ENCODE peak calls at places on chromosomes 11 and 22, in five cellular contexts. X is HT1080; M is NCI-H460; Q is AG09309; D is naive thymus-derived CD8-positive, alpha-beta T cell. J is an unnamed sample.

GRCh38 chr22:37193629-37194191 is 5.7 kb upstream of the C1QTNF6 start:
- DNase-seq in M (peak; percentile 42), Q (no peak), D (peak; percentile 48), X (peak; percentile 78), J (no peak)

GRCh38 chr11:73963861-73964260 is 13.0 kb downstream of the DNAJB13 start:
- DNase-seq in Q (no peak), M (no peak), X (no peak), D (no peak), J (no peak)

GRCh38 chr11:119093951-119094815 is 7.5 kb downstream of the DPAGT1 start:
- DNase-seq in D (peak; percentile 30), M (no peak), X (peak; percentile 29), Q (no peak), J (no peak)

GRCh38 chr11:46237248-46238077 is 40.0 kb upstream of the CREB3L1 start:
- DNase-seq in Q (peak; percentile 52), M (peak; percentile 79), X (peak; percentile 96), D (no peak), J (peak; percentile 53)

GRCh38 chr22:46103181-46103580 is 47.1 kb upstream of the PPARA start:
- DNase-seq in Q (no peak), X (no peak), D (no peak), M (no peak), J (no peak)

GRCh38 chr11:110088535-110089344 is 4.5 kb upstream of the ZC3H12C start:
- DNase-seq in M (no peak), Q (no peak), D (no peak), X (no peak), J (no peak)

GRCh38 chr11:110196241-110196754 is 100.1 kb downstream of the RDX start:
- DNase-seq in D (no peak), Q (no peak), M (peak; percentile 40), X (peak; percentile 94), J (no peak)

GRCh38 chr22:22941831-22942510 is 54.4 kb downstream of the IGLL5 start:
- DNase-seq in Q (no peak), X (no peak), D (no peak), M (no peak), J (peak; percentile 76)

GRCh38 chr11:6259638-6260019 is at the start of gene CCKBR:
- DNase-seq in M (no peak), D (peak; percentile 13), X (no peak), Q (no peak), J (no peak)

GRCh38 chr22:45804986-45805325 is 133.3 kb downstream of the ATXN10 start:
- DNase-seq in D (no peak), M (peak; percentile 27), X (peak; percentile 98), Q (peak; percentile 99), J (no peak)

GRCh38 chr11:31680770-31681169 is 130.4 kb downstream of the PAX6 start:
- DNase-seq in Q (no peak), X (no peak), M (no peak), D (no peak), J (no peak)

GRCh38 chr11:747176-748006 is at the start of gene TALDO1:
- DNase-seq in M (peak; percentile 82), Q (peak; percentile 10), D (peak; percentile 74), X (peak; percentile 84), J (peak; percentile 76)

GRCh38 chr11:33863418-33864172 is 28.3 kb downstream of the LMO2 start:
- DNase-seq in Q (no peak), M (no peak), D (no peak), X (no peak), J (no peak)

GRCh38 chr11:4543561-4543960 is 1.4 kb upstream of the OR52M1 start:
- DNase-seq in X (peak; percentile 66), D (no peak), Q (no peak), M (no peak), J (no peak)

GRCh38 chr11:68383976-68384501 is 71.6 kb downstream of the LRP5 start:
- DNase-seq in M (peak; percentile 32), X (peak; percentile 16), D (peak; percentile 68), Q (no peak), J (peak; percentile 55)

GRCh38 chr22:19887251-19887985 is 32.7 kb upstream of the GNB1L start:
- DNase-seq in X (no peak), M (no peak), D (no peak), Q (no peak), J (no peak)

GRCh38 chr22:27507066-27507715 is 294.4 kb downstream of the MN1 start:
- DNase-seq in Q (no peak), X (no peak), D (no peak), M (no peak), J (no peak)

GRCh38 chr11:119902656-119903181 is 173.7 kb upstream of the NECTIN1 start:
- DNase-seq in D (no peak), Q (no peak), M (no peak), X (peak; percentile 54), J (no peak)